ENCODE peak calls at places on chromosomes 11 and 22, in five cellular contexts. W, Q, I, L and N are unnamed samples.

GRCh38 chr22:36221799-36222751 is 17.3 kb downstream of the APOL2 start:
- DNase-seq in I (peak; percentile 32), W (peak; percentile 71), Q (no peak), L (peak; percentile 30), N (no peak)

GRCh38 chr11:279966-280761 is 2.0 kb downstream of the NLRP6 start:
- DNase-seq in I (no peak), Q (no peak), L (no peak), W (no peak), N (no peak)

GRCh38 chr11:69914286-69915150 is 95.3 kb upstream of the FGF3 start:
- DNase-seq in Q (no peak), W (no peak), L (no peak), I (no peak), N (no peak)

GRCh38 chr11:117818036-117818858 is 6.3 kb downstream of the FXYD2 start:
- DNase-seq in L (no peak), W (no peak), Q (peak; percentile 43), I (no peak), N (no peak)

GRCh38 chr11:87394924-87395323 is 357.2 kb downstream of the TMEM135 start:
- DNase-seq in I (no peak), Q (no peak), L (no peak), W (no peak), N (no peak)

GRCh38 chr11:63938481-63939350 is at the start of gene NAA40:
- DNase-seq in W (peak; percentile 99), L (peak; percentile 98), Q (peak; percentile 98), I (peak; percentile 89), N (peak; percentile 97)

GRCh38 chr11:44327730-44328691 is 18.1 kb upstream of the ALX4 start:
- DNase-seq in W (no peak), L (no peak), I (no peak), Q (no peak), N (no peak)

GRCh38 chr11:8106679-8107078 is 25.7 kb downstream of the TUB start:
- DNase-seq in Q (no peak), W (no peak), L (no peak), I (no peak), N (no peak)

GRCh38 chr11:121722431-121723256 is 269.9 kb upstream of the SORL1-AS1 start:
- DNase-seq in Q (no peak), W (no peak), I (no peak), L (no peak), N (no peak)

GRCh38 chr11:68127791-68128681 is 6.8 kb upstream of the CHKA start:
- DNase-seq in W (no peak), I (no peak), L (no peak), Q (no peak), N (no peak)

GRCh38 chr22:50252081-50253045 is 1.3 kb upstream of the HDAC10 start:
- DNase-seq in Q (peak; percentile 37), W (peak; percentile 54), I (peak; percentile 58), L (peak; percentile 70), N (no peak)

GRCh38 chr11:101848262-101848661 is 66.5 kb upstream of the CEP126 start:
- DNase-seq in L (no peak), Q (no peak), W (no peak), I (no peak), N (no peak)

GRCh38 chr11:120694706-120695105 is 183.2 kb downstream of the GRIK4 start:
- DNase-seq in W (no peak), Q (no peak), L (no peak), I (no peak), N (no peak)

GRCh38 chr11:133934599-133935550 is 21.9 kb downstream of the IGSF9B start:
- DNase-seq in Q (peak; percentile 20), I (no peak), W (no peak), L (no peak), N (no peak)

GRCh38 chr22:36086170-36086490 is 57.5 kb upstream of the RBFOX2 start:
- DNase-seq in I (no peak), L (no peak), Q (no peak), W (no peak), N (no peak)

GRCh38 chr11:468036-468435 is 18.0 kb downstream of the PTDSS2 start:
- DNase-seq in L (no peak), W (no peak), I (no peak), Q (no peak), N (no peak)

GRCh38 chr11:63444181-63444580 is 46.8 kb downstream of the PLAAT5 start:
- DNase-seq in L (no peak), I (no peak), W (no peak), Q (no peak), N (no peak)

GRCh38 chr11:63532799-63533475 is 3.7 kb upstream of the PLAAT4 start:
- DNase-seq in L (no peak), Q (no peak), I (no peak), W (no peak), N (no peak)

GRCh38 chr11:132674161-132674560 is 858.1 kb downstream of the OPCML start:
- DNase-seq in I (no peak), Q (no peak), L (no peak), W (no peak), N (no peak)

GRCh38 chr11:75703709-75704237 is 13.9 kb upstream of the MOGAT2 start:
- DNase-seq in I (no peak), W (no peak), Q (no peak), L (no peak), N (no peak)

GRCh38 chr22:50271519-50271970 is 1.4 kb upstream of the MAPK11 start:
- DNase-seq in I (peak; percentile 44), L (peak; percentile 83), Q (no peak), W (peak; percentile 81), N (no peak)

GRCh38 chr22:41762980-41763779 is 37.3 kb upstream of the CCDC134 start:
- DNase-seq in Q (no peak), I (no peak), W (peak; percentile 71), L (no peak), N (no peak)

GRCh38 chr11:130891326-130891725 is 25.0 kb downstream of the SNX19 start:
- DNase-seq in L (no peak), I (no peak), Q (no peak), W (no peak), N (no peak)

GRCh38 chr22:25174888-25175411 is 24.7 kb upstream of the CRYBB3 start:
- DNase-seq in I (no peak), L (no peak), W (no peak), Q (no peak), N (no peak)

GRCh38 chr11:14443642-14444041 is 56.0 kb downstream of the COPB1 start:
- DNase-seq in W (no peak), L (no peak), I (no peak), Q (peak; percentile 84), N (no peak)

GRCh38 chr11:87038235-87038960 is 664 bp downstream of the TMEM135 start:
- DNase-seq in W (peak; percentile 14), Q (no peak), I (no peak), L (no peak), N (no peak)

GRCh38 chr11:130775306-130776043 is 140.8 kb downstream of the SNX19 start:
- DNase-seq in W (no peak), I (no peak), Q (no peak), L (no peak), N (no peak)

GRCh38 chr22:44336962-44337657 is 24.4 kb upstream of the SHISAL1 start:
- DNase-seq in I (no peak), W (no peak), Q (no peak), L (no peak), N (no peak)

GRCh38 chr11:76210920-76211851 is 4.9 kb upstream of the WNT11 start:
- DNase-seq in W (no peak), L (no peak), Q (no peak), I (no peak), N (no peak)

GRCh38 chr11:105937331-105937730 is 84.7 kb downstream of the MSANTD4 start:
- DNase-seq in W (no peak), L (no peak), I (no peak), Q (no peak), N (no peak)

GRCh38 chr11:17604201-17604912 is 57.3 kb downstream of the OTOG start:
- DNase-seq in I (no peak), L (no peak), W (no peak), Q (no peak), N (no peak)

GRCh38 chr11:267491-267994 is 10.7 kb upstream of the NLRP6 start:
- DNase-seq in I (no peak), L (no peak), Q (no peak), W (no peak), N (no peak)